ENCODE peak calls at places on chromosome 4, in eight cellular contexts. R is spleen; V is body of pancreas; Q is CD4-positive, alpha-beta memory T cell; X is naive thymus-derived CD4-positive, alpha-beta T cell; T is SK-N-SH; Z is left lung; E is aorta. U is an unnamed sample. For H3K4me1, the result is how much of the 10 kb centered on the place peaks cover.

GRCh38 chr4:13701937-13702446 is 74.5 kb upstream of the BOD1L1 start:
- DNase-seq in R (no peak), V (no peak), Q (no peak), X (no peak), T (no peak), Z (no peak), E (no peak), U (peak)

GRCh38 chr4:23878235-23878861 is 11.5 kb downstream of the PPARGC1A start:
- DNase-seq in R (no peak), V (no peak), Q (no peak), X (no peak), T (no peak), Z (no peak), E (no peak), U (no peak)

GRCh38 chr4:77617203-77617602 is 11.6 kb downstream of the CXCL13 start:
- DNase-seq in R (no peak), V (no peak), Q (no peak), X (no peak), T (no peak), Z (no peak), E (no peak), U (no peak)

GRCh38 chr4:148926861-148927260 is 484.6 kb upstream of the NR3C2 start:
- DNase-seq in R (no peak), V (peak), Q (no peak), X (no peak), T (no peak), Z (no peak), E (peak), U (peak)

GRCh38 chr4:145352438-145353145 is 129.1 kb upstream of the SMAD1 start:
- DNase-seq in R (no peak), V (peak), Q (no peak), X (no peak), T (no peak), Z (no peak), E (no peak), U (no peak)

GRCh38 chr4:4228356-4228668 is 1.6 kb upstream of the OTOP1 start:
- DNase-seq in R (no peak), V (no peak), Q (no peak), X (no peak), T (no peak), Z (no peak), E (no peak), U (no peak)

GRCh38 chr4:67575232-67575888 is 16.8 kb downstream of the STAP1 start:
- DNase-seq in R (no peak), V (no peak), Q (no peak), X (peak), T (no peak), Z (no peak), E (no peak), U (no peak)

GRCh38 chr4:76606662-76607265 is 171.7 kb downstream of the SHROOM3 start:
- DNase-seq in R (no peak), V (no peak), Q (no peak), X (no peak), T (no peak), Z (no peak), E (no peak), U (no peak)

GRCh38 chr4:186693894-186694293 is 29.8 kb downstream of the FAT1 start:
- DNase-seq in R (no peak), V (no peak), Q (no peak), X (no peak), T (no peak), Z (no peak), E (no peak), U (no peak)

DNA sequence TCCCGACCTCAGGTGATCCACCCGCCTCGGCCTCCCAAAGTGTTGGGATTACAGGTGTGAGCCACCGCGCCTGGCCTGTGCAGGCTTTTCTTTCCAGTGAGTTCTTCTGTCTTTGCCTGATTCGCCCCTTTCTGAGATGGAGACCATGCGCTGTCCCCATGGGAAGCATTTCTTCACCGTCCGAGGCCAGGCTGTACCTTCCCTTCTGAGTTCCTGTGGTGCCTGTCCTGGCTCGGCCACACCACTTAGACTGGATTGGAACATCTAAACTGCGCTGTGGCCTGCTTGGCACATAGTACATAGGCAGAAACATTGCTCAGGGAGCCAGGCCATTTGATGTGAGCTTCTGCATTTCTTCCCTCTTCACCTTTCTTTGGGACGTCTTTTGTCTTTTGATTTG is 23.7 kb downstream of the FAM193A start:
- DNase-seq in R (no peak), V (no peak), Q (no peak), X (no peak), T (no peak), Z (no peak), E (no peak), U (no peak)
- H3K4me1 ChIP-seq in R (under half), V (under half), Q (under half), X (under half), T (under half), Z (under half), E (under half), U (under half)

GRCh38 chr4:41176357-41176756 is 38.0 kb downstream of the APBB2 start:
- DNase-seq in R (no peak), V (no peak), Q (no peak), X (no peak), T (no peak), Z (no peak), E (no peak), U (no peak)

GRCh38 chr4:41181037-41181436 is 33.3 kb downstream of the APBB2 start:
- DNase-seq in R (no peak), V (no peak), Q (no peak), X (no peak), T (no peak), Z (no peak), E (no peak), U (no peak)

GRCh38 chr4:41179086-41179374 is 35.3 kb downstream of the APBB2 start:
- DNase-seq in R (no peak), V (no peak), Q (no peak), X (no peak), T (no peak), Z (no peak), E (no peak), U (no peak)

GRCh38 chr4:41177016-41177415 is 37.3 kb downstream of the APBB2 start:
- DNase-seq in R (no peak), V (no peak), Q (no peak), X (no peak), T (no peak), Z (no peak), E (no peak), U (no peak)

DNA sequence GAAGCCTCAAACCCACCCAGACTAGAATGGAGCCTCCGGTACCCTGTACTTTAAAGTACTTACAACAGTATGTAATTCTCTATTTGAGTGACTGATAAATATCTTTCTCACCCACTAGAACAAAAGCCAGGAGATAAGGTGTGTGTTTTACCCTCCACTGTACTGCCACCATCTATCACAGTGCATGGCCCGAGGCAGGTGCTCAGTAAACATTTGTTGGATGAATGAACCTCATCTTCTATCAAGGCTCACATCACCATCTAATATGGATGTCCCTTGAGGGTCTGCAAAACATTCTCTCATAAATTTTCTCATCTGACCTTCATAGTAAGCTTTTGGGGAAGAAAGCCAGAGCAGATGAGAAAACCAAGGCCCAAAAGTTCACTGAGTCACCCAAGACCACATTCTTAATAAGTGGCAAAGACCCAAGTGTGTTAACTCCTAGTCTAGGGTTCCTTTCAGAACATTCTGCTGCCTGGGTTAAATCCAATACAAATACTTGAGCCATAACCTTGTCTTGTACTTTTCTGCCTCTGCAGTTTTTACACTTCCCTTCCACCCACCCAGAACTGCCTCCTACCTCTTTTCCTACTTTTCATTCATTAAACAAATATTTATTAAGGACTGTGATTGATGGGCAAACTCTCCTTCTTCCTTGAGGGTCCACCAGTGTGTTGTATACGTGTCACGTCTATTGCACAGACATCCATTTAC is 35.8 kb downstream of the APBB2 start:
- DNase-seq in R (no peak), V (no peak), Q (no peak), X (no peak), T (no peak), Z (no peak), E (no peak), U (no peak)
- H3K4me3 ChIP-seq in R (no peak), V (no peak), Q (no peak), X (no peak), T (no peak), Z (no peak), E (no peak), U (no peak)

DNA sequence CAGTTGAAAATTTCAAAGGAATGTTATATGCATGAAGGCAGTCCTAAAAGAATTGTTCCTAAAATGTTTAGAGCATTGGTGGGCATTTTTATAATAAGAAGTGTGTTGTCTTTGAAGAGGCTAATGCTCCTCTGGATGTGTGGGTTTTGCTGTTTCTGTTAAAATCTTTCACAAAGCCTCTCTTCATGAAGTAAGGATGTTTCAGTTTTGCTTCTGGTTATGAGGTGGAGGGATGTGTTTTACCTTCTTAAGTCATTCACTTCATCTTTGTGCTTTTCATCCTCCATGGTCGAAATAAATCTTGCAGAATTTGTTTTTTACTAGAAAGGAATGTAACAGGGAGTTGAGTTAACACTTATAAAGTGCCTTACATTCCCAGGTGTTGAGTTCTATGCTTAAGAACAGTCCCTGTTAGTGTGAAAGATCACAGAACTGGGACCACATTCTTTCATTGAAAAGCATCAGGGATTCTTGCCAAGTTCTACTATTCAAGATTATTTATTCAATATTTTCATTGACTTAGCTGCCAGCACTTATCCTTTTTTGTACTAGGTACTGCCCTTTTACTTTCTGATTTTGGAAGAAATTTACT is 21.1 kb downstream of the FHIP1A start:
- DNase-seq in R (no peak), V (no peak), Q (no peak), X (no peak), T (no peak), Z (no peak), E (no peak), U (no peak)
- H3K4me1 ChIP-seq in R (under half), V (half or more), Q (under half), X (under half), T (under half), Z (under half), E (under half), U (under half)

GRCh38 chr4:154744341-154744948 is 645 bp downstream of the LRAT start:
- DNase-seq in R (no peak), V (peak), Q (no peak), X (no peak), T (no peak), Z (no peak), E (no peak), U (peak)
- H3K4me3 ChIP-seq in R (peak), V (peak), Q (peak), X (peak), T (no peak), Z (peak), E (peak), U (peak)

GRCh38 chr4:111717916-111718315 is 427.3 kb upstream of the FAM241A start:
- DNase-seq in R (no peak), V (no peak), Q (no peak), X (no peak), T (no peak), Z (no peak), E (no peak), U (no peak)

GRCh38 chr4:111707491-111707890 is 437.8 kb upstream of the FAM241A start:
- DNase-seq in R (no peak), V (no peak), Q (no peak), X (no peak), T (no peak), Z (no peak), E (no peak), U (no peak)

GRCh38 chr4:111712093-111712677 is 433.1 kb upstream of the FAM241A start:
- DNase-seq in R (no peak), V (no peak), Q (no peak), X (no peak), T (no peak), Z (no peak), E (no peak), U (no peak)
- H3K4me1 ChIP-seq in R (under half), V (under half), Q (under half), X (under half), T (under half), Z (under half), E (under half), U (under half)

GRCh38 chr4:174119818-174120217 is 163.6 kb downstream of the FBXO8 start:
- DNase-seq in R (no peak), V (no peak), Q (no peak), X (no peak), T (no peak), Z (no peak), E (no peak), U (no peak)

GRCh38 chr4:174118171-174118570 is 165.3 kb downstream of the FBXO8 start:
- DNase-seq in R (no peak), V (no peak), Q (no peak), X (no peak), T (peak), Z (no peak), E (no peak), U (no peak)

GRCh38 chr4:174122705-174123104 is 160.8 kb downstream of the FBXO8 start:
- DNase-seq in R (no peak), V (no peak), Q (no peak), X (no peak), T (no peak), Z (no peak), E (no peak), U (no peak)

GRCh38 chr4:174119051-174119450 is 164.4 kb downstream of the FBXO8 start:
- DNase-seq in R (no peak), V (no peak), Q (no peak), X (no peak), T (peak), Z (no peak), E (no peak), U (no peak)

GRCh38 chr4:174120446-174121142 is 162.9 kb downstream of the FBXO8 start:
- DNase-seq in R (no peak), V (peak), Q (no peak), X (no peak), T (peak), Z (no peak), E (peak), U (peak)
- H3K4me3 ChIP-seq in R (no peak), V (no peak), Q (no peak), X (no peak), T (peak), Z (no peak), E (peak), U (no peak)

GRCh38 chr4:121822796-121823504 is 733 bp downstream of the CCNA2 start:
- DNase-seq in R (no peak), V (peak), Q (peak), X (no peak), T (peak), Z (peak), E (no peak), U (peak)
- H3K4me1 ChIP-seq in R (under half), V (under half), Q (under half), X (under half), T (under half), Z (under half), E (under half), U (under half)